ENCODE peak calls at places on chromosomes 2 and 18, in eight cellular contexts. A, Q, M, T, B, U, N and R are unnamed samples.

GRCh38 chr18:77143196-77143595 is 10.6 kb upstream of the MBP start:
- DNase-seq in N (no peak), U (no peak), M (no peak), Q (no peak), B (no peak), T (no peak), A (no peak), R (no peak)

GRCh38 chr18:9494778-9495302 is 19.5 kb downstream of the RALBP1 start:
- DNase-seq in N (no peak), Q (no peak), U (peak), B (no peak), M (no peak), T (no peak), A (peak), R (no peak)

GRCh38 chr2:70919672-70920366 is 15.9 kb upstream of the ATP6V1B1 start:
- DNase-seq in M (peak), T (peak), B (peak), U (peak), N (no peak), Q (peak), A (peak), R (peak)

GRCh38 chr2:138829326-138829725 is 49.1 kb upstream of the NXPH2 start:
- DNase-seq in N (no peak), A (peak), Q (no peak), M (no peak), U (peak), T (peak), B (peak), R (no peak)

GRCh38 chr2:227933891-227934290 is 62.5 kb downstream of the DAW1 start:
- DNase-seq in B (no peak), U (no peak), N (no peak), T (no peak), M (no peak), A (no peak), Q (no peak), R (no peak)

GRCh38 chr2:191878576-191879298 is 31.8 kb upstream of the CAVIN2 start:
- DNase-seq in N (peak), A (no peak), M (no peak), Q (no peak), U (peak), B (no peak), T (no peak), R (peak)

GRCh38 chr2:132253496-132254305 is 91.9 kb upstream of the ANKRD30BL start:
- DNase-seq in A (no peak), B (no peak), Q (no peak), M (no peak), N (no peak), U (no peak), T (no peak), R (no peak)

GRCh38 chr2:74373189-74373588 is 6.9 kb downstream of the DCTN1 start:
- DNase-seq in A (no peak), M (no peak), N (peak), Q (no peak), T (no peak), U (no peak), B (peak), R (no peak)

GRCh38 chr2:240183370-240184197 is 43.1 kb upstream of the OTOS start:
- DNase-seq in Q (peak), B (no peak), A (no peak), M (no peak), N (no peak), U (no peak), T (no peak), R (no peak)

GRCh38 chr2:215740071-215740470 is 273.3 kb downstream of the MREG start:
- DNase-seq in N (no peak), T (no peak), U (no peak), M (no peak), Q (no peak), A (no peak), B (no peak), R (no peak)

GRCh38 chr2:175076272-175076671 is 71.1 kb upstream of the CHN1 start:
- DNase-seq in M (no peak), N (no peak), T (no peak), B (no peak), Q (no peak), A (no peak), U (no peak), R (no peak)

GRCh38 chr18:13265901-13266207 is 47.3 kb downstream of the LDLRAD4 start:
- DNase-seq in U (no peak), T (no peak), N (no peak), B (no peak), M (no peak), Q (no peak), A (no peak), R (no peak)

GRCh38 chr2:101889460-101890098 is 102.2 kb upstream of the IL1R2 start:
- DNase-seq in M (no peak), Q (no peak), B (no peak), T (no peak), N (no peak), A (no peak), U (no peak), R (no peak)

GRCh38 chr2:57696016-57696415 is 350.6 kb upstream of the VRK2 start:
- DNase-seq in B (no peak), N (no peak), T (no peak), Q (no peak), U (peak), M (no peak), A (no peak), R (no peak)

GRCh38 chr2:43038034-43038719 is 188.2 kb downstream of the ZFP36L2 start:
- DNase-seq in N (no peak), T (no peak), M (no peak), A (no peak), B (peak), Q (peak), U (peak), R (no peak)

GRCh38 chr2:9178905-9179571 is 27.6 kb upstream of the ASAP2 start:
- DNase-seq in U (peak), A (peak), B (peak), M (no peak), N (peak), T (no peak), Q (peak), R (peak)

GRCh38 chr2:74381751-74382150 is 1.6 kb upstream of the DCTN1 start:
- DNase-seq in M (no peak), A (no peak), Q (no peak), N (no peak), B (no peak), T (no peak), U (no peak), R (no peak)

GRCh38 chr2:237819231-237819630 is 20.7 kb downstream of the RBM44 start:
- DNase-seq in A (no peak), B (no peak), Q (no peak), M (no peak), U (no peak), N (no peak), T (no peak), R (no peak)

GRCh38 chr2:235860111-235860510 is 308.1 kb downstream of the GBX2 start:
- DNase-seq in Q (no peak), T (no peak), U (no peak), M (no peak), B (no peak), A (no peak), N (no peak), R (no peak)

GRCh38 chr2:54675738-54676137 is 47.7 kb upstream of the EML6 start:
- DNase-seq in T (no peak), U (no peak), N (no peak), M (no peak), A (no peak), Q (no peak), B (peak), R (no peak)

GRCh38 chr2:217978536-217979150 is 24.2 kb downstream of the TNS1 start:
- DNase-seq in A (no peak), T (no peak), N (no peak), Q (no peak), B (peak), U (no peak), M (no peak), R (no peak)

GRCh38 chr2:167733750-167734149 is 513.6 kb downstream of the STK39 start:
- DNase-seq in Q (no peak), U (no peak), T (no peak), A (no peak), N (peak), B (no peak), M (no peak), R (no peak)

GRCh38 chr2:72094701-72095100 is 53.0 kb downstream of the CYP26B1 start:
- DNase-seq in Q (no peak), A (no peak), N (no peak), B (no peak), M (no peak), T (no peak), U (no peak), R (no peak)

GRCh38 chr2:5482929-5483331 is 209.3 kb upstream of the SOX11 start:
- DNase-seq in U (no peak), T (no peak), N (peak), Q (no peak), M (no peak), B (peak), A (no peak), R (no peak)

GRCh38 chr18:73715228-73715670 is 432.4 kb downstream of the FBXO15 start:
- DNase-seq in U (peak), N (no peak), M (no peak), B (no peak), A (no peak), Q (no peak), T (no peak), R (no peak)

GRCh38 chr18:2655954-2656236 is 369 bp downstream of the SMCHD1 start:
- DNase-seq in A (no peak), B (no peak), Q (no peak), M (no peak), U (no peak), N (no peak), T (no peak), R (no peak)

GRCh38 chr2:70887550-70888229 is 48.0 kb upstream of the ATP6V1B1 start:
- DNase-seq in A (no peak), B (peak), N (no peak), U (peak), Q (peak), M (no peak), T (peak), R (no peak)

GRCh38 chr2:95273911-95274290 is 348 bp upstream of the PROM2 start:
- DNase-seq in A (no peak), M (no peak), B (no peak), Q (no peak), T (no peak), U (no peak), N (no peak), R (no peak)

GRCh38 chr18:49227456-49227855 is 233.0 kb downstream of the DYM start:
- DNase-seq in M (peak), Q (no peak), A (no peak), B (no peak), U (no peak), N (no peak), T (peak), R (no peak)

GRCh38 chr2:179511105-179511504 is 246.5 kb upstream of the SESTD1 start:
- DNase-seq in T (no peak), B (no peak), Q (no peak), N (no peak), M (no peak), A (no peak), U (no peak), R (no peak)

GRCh38 chr2:10091182-10091932 is 11.1 kb upstream of the CYS1 start:
- DNase-seq in U (no peak), A (no peak), T (peak), B (peak), Q (no peak), M (no peak), N (no peak), R (no peak)

GRCh38 chr2:26562811-26563645 is 78.1 kb downstream of the CIB4 start:
- DNase-seq in A (no peak), Q (peak), B (peak), M (no peak), N (no peak), T (no peak), U (peak), R (no peak)